ENCODE peak calls at places on chromosomes 13 and 19, in nine cellular contexts. U is pancreas; X is cardiac muscle cell; J is transverse colon; E is spleen; S is CD8-positive, alpha-beta T cell; Y is esophagus muscularis mucosa; C is Peyer's patch; P is neural progenitor cell. V is an unnamed sample.

GRCh38 chr13:43397110-43397509 is 373.7 kb downstream of the DNAJC15 start:
- DNase-seq in Y (no peak), C (no peak), U (no peak), E (no peak), S (no peak), J (no peak), X (peak), P (no peak), V (peak)

GRCh38 chr19:46716013-46716671 is 772 bp downstream of the PRKD2 start:
- DNase-seq in U (peak), C (no peak), Y (no peak), P (peak), X (peak), S (no peak), J (peak), E (peak), V (no peak)

GRCh38 chr19:48230555-48231129 is 25.1 kb downstream of the CARD8 start:
- DNase-seq in P (no peak), S (peak), C (no peak), E (no peak), J (no peak), U (no peak), Y (no peak), X (no peak), V (no peak)

GRCh38 chr13:26590379-26590778 is 32.9 kb downstream of the WASF3 start:
- DNase-seq in Y (no peak), E (no peak), C (no peak), U (no peak), P (no peak), X (no peak), S (no peak), J (no peak), V (no peak)

GRCh38 chr19:46745521-46746280 is at the start of gene FKRP:
- DNase-seq in E (peak), S (peak), Y (no peak), X (no peak), J (no peak), U (peak), P (peak), C (no peak), V (no peak)

GRCh38 chr19:3526507-3527244 is 12.3 kb upstream of the TEKTIP1 start:
- DNase-seq in C (no peak), P (no peak), Y (no peak), U (peak), E (no peak), J (no peak), S (no peak), X (no peak), V (no peak)

GRCh38 chr13:23668557-23668956 is 98.3 kb downstream of the TNFRSF19 start:
- DNase-seq in J (no peak), E (no peak), Y (no peak), P (no peak), U (no peak), C (no peak), X (no peak), S (no peak), V (no peak)

GRCh38 chr19:42467437-42467760 is 24.7 kb upstream of the CXCL17 start:
- DNase-seq in P (no peak), U (no peak), J (peak), Y (no peak), E (no peak), S (no peak), C (no peak), X (no peak), V (peak)

GRCh38 chr13:43852923-43853404 is 26.6 kb downstream of the CCDC122 start:
- DNase-seq in C (no peak), P (no peak), E (no peak), S (no peak), U (no peak), X (no peak), J (no peak), Y (no peak), V (no peak)

GRCh38 chr19:45638930-45639729 is at the start of gene EML2:
- DNase-seq in C (peak), U (peak), S (peak), E (peak), X (peak), P (peak), Y (no peak), J (peak), V (no peak)
- TF ChIP-seq CTCF in C (no peak), U (no peak), S (no peak), E (no peak), X (peak), P (peak), Y (no peak), J (no peak), V (peak)

DNA sequence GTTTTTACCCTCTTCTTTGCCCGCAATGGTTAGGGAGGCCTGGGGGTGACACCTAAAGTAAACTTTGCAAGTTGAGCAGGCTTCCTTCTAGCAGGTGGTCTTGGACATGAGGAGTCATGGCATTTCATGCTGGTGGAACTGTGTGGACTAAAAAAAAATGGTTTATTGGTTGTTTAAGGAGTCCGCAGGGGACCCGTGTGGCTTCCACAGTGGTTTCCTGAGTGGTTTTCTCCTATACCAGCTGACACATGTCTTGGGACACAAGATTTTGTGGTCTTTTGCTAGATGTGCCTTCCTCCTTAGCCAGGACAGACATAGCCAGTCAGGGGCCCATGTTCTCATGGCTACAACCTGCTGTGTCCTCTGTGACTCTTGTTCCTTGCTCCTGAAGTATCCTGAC is 1.5 kb downstream of the ZNF543 start:
- DNase-seq in C (no peak), X (no peak), Y (no peak), J (no peak), U (no peak), S (no peak), P (no peak), E (no peak), V (no peak)
- H3K4me3 ChIP-seq in C (peak), X (no peak), Y (peak), J (no peak), U (peak), S (peak), P (peak), E (peak), V (no peak)

DNA sequence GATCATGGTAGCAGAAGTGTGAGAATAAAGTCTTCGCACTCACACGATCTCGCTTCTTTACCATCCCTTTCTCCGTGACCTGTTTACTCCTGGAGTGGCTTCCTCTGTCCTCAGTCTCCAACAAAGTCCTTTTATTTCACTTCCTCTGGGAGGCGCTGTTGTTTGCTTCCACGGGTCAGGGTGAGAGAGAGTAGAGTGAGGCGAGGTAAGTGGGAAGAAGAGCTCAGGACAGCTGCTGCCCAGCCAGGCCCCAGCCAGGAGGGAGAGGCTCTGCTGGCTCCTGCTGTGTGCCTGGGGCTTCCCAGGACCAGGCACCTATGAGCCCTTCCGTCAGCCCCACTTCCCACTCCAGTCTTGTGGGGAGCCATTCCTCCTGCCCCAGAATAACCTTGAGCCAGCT is 242.1 kb downstream of the FGF9 start:
- DNase-seq in P (peak), C (no peak), U (no peak), E (no peak), Y (no peak), S (no peak), J (no peak), X (no peak), V (no peak)
- TF ChIP-seq CTCF in P (peak), C (peak), U (no peak), E (no peak), Y (no peak), S (no peak), J (no peak), X (no peak), V (no peak)

GRCh38 chr19:14349426-14349825 is 31.8 kb upstream of the ADGRE5 start:
- DNase-seq in E (no peak), C (no peak), S (no peak), Y (no peak), J (no peak), U (no peak), X (no peak), P (no peak), V (no peak)

GRCh38 chr19:14350866-14351265 is 30.4 kb upstream of the ADGRE5 start:
- DNase-seq in X (no peak), Y (no peak), P (no peak), E (no peak), U (no peak), J (no peak), S (no peak), C (no peak), V (no peak)

GRCh38 chr19:14352526-14352925 is 28.7 kb upstream of the ADGRE5 start:
- DNase-seq in E (no peak), S (no peak), P (no peak), Y (no peak), J (no peak), U (no peak), X (no peak), C (no peak), V (no peak)

GRCh38 chr19:14347999-14348889 is 33.0 kb upstream of the ADGRE5 start:
- DNase-seq in J (peak), Y (no peak), P (peak), E (peak), S (peak), X (peak), U (peak), C (peak), V (peak)

GRCh38 chr19:14350302-14350701 is 30.9 kb upstream of the ADGRE5 start:
- DNase-seq in U (no peak), J (no peak), E (no peak), S (no peak), C (no peak), Y (no peak), X (no peak), P (peak), V (no peak)
- H3K4me3 ChIP-seq in U (no peak), J (no peak), E (no peak), S (no peak), C (peak), Y (no peak), X (no peak), P (no peak), V (no peak)